ENCODE peak calls at places on chromosomes 11 and 22, in five cellular contexts. O, N, Z, R and G are unnamed samples.
A peak's percentile ranks its signal among the peaks of the same experiment; 100 is the strongest.

GRCh38 chr11:33567004-33567403 is 133.6 kb downstream of the C11orf91 start:
- DNase-seq in O (no peak), N (no peak), Z (no peak), R (no peak), G (no peak)

GRCh38 chr11:13635804-13636203 is 32.7 kb upstream of the FAR1 start:
- DNase-seq in O (no peak), N (no peak), Z (no peak), R (no peak), G (no peak)

GRCh38 chr11:66891849-66892660 is 35.2 kb downstream of the LRFN4 start:
- DNase-seq in O (peak; percentile 97), N (no peak), Z (no peak), R (peak; percentile 80), G (peak; percentile 90)

GRCh38 chr11:81497202-81497804 is 1236.4 kb downstream of the FAM181B start:
- DNase-seq in O (peak; percentile 16), N (peak; percentile 52), Z (no peak), R (peak; percentile 0), G (peak; percentile 11)

GRCh38 chr22:36853407-36854099 is 7.3 kb upstream of the NCF4 start:
- DNase-seq in O (peak; percentile 52), N (peak; percentile 51), Z (peak; percentile 88), R (peak; percentile 64), G (peak; percentile 86)

GRCh38 chr11:130211144-130211543 is 51.6 kb downstream of the ST14 start:
- DNase-seq in O (no peak), N (no peak), Z (peak; percentile 13), R (no peak), G (peak; percentile 16)

GRCh38 chr11:119599864-119600593 is 129.0 kb downstream of the NECTIN1 start:
- DNase-seq in O (no peak), N (no peak), Z (no peak), R (no peak), G (no peak)

GRCh38 chr11:111541209-111542061 is 915 bp downstream of the LAYN start:
- DNase-seq in O (peak; percentile 13), N (peak; percentile 36), Z (peak; percentile 78), R (peak; percentile 17), G (peak; percentile 41)

GRCh38 chr11:65063532-65063931 is 5.2 kb upstream of the NAALADL1 start:
- DNase-seq in O (no peak), N (no peak), Z (no peak), R (no peak), G (no peak)

GRCh38 chr11:114438303-114438702 is 964 bp upstream of the REXO2 start:
- DNase-seq in O (no peak), N (no peak), Z (no peak), R (peak; percentile 38), G (no peak)

GRCh38 chr11:32511926-32512325 is 71.7 kb upstream of the EIF3M start:
- DNase-seq in O (no peak), N (no peak), Z (no peak), R (no peak), G (no peak)

DNA sequence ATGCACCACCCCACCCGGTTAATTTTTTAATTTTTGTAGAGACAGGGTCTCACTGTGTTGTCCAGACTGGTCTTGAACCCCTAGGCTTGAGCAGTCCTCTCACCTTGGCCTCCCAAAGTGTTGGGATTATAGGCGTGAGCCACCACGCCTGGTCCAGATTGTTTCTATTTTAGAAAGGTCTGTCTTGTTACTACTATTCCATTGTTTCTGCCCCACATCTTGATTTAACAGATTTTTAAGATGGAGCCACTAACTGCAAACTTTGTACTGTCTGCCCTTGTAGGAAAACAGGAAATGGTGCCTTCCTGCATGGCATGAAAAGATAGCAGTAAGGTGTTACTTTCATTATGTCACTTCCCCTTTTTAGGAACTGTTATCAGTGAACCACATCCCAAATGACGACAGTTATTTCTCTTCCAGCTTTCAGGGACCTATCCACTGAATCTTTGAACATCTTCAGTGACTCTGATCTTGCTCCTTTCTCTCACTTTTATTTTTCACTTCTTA is 23.2 kb downstream of the TAF1D start:
- DNase-seq in O (no peak), N (no peak), Z (no peak), R (no peak), G (peak; percentile 43)
- TF ChIP-seq CTCF in O (no peak), N (no peak), Z (no peak), R (no peak), G (no peak)

DNA sequence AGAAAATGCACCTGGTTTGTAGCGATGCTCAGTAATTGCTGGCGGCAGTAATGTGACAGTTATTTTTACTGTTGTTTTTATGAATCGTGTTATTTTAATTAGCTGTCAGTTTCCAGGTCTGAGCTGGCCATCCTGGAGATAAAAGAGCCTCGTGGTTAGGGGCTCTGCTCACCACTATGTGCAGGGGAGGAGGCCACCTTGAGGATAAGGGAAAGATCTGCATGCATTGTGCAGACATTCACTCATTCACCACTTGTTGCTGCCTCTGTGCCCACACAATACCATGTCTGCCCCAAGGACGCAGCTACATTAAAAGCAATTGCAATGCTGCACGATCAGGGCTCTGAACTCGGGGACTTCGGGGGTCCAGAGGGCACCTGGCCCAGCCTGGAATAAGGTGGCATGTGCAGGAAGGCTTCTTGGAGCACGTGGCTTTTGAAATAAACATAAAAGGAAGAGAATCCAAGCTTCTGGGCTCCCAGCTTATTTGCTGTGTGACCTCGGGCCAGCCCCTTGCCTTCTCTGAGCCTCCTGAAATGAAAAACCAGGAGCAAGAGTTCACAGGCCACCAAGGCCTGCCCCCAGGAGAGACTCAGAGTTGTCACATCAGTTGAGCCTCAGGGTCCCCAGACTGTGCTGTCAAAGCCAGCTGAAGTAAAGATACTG is 44.7 kb upstream of the SHISAL1 start:
- DNase-seq in O (no peak), N (no peak), Z (no peak), R (no peak), G (no peak)
- TF ChIP-seq CTCF in O (peak; percentile 27), N (peak; percentile 32), Z (no peak), R (no peak), G (no peak)

DNA sequence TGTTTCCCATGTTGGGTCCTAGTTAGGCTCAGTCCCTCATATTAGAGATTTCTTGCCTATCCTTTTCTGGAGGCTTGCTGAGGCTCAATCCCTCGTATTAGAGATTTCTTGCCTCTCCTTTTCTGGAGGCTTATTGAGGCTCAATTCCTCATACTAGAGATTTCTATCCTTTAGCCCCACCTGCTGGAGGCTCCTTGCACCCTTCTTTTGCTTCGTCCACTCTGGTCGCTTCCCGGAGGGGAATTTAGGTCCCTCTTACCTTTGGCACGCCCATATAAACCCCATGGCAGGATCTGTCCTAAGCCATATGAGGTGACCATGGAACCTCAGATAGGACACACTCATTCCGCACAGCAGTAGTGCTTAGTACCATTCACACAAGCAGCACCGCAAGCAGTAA is 15.9 kb downstream of the CYP2D6 start:
- DNase-seq in O (peak; percentile 3), N (no peak), Z (no peak), R (no peak), G (no peak)
- TF ChIP-seq CTCF in O (peak; percentile 64), N (peak; percentile 32), Z (peak; percentile 35), R (no peak), G (no peak)

GRCh38 chr22:18987765-18988164 is 51.7 kb upstream of the PRODH start:
- DNase-seq in O (no peak), N (peak; percentile 35), Z (no peak), R (peak; percentile 66), G (peak; percentile 45)
- TF ChIP-seq CTCF in O (peak; percentile 52), N (peak; percentile 51), Z (no peak), R (peak; percentile 21), G (no peak)

DNA sequence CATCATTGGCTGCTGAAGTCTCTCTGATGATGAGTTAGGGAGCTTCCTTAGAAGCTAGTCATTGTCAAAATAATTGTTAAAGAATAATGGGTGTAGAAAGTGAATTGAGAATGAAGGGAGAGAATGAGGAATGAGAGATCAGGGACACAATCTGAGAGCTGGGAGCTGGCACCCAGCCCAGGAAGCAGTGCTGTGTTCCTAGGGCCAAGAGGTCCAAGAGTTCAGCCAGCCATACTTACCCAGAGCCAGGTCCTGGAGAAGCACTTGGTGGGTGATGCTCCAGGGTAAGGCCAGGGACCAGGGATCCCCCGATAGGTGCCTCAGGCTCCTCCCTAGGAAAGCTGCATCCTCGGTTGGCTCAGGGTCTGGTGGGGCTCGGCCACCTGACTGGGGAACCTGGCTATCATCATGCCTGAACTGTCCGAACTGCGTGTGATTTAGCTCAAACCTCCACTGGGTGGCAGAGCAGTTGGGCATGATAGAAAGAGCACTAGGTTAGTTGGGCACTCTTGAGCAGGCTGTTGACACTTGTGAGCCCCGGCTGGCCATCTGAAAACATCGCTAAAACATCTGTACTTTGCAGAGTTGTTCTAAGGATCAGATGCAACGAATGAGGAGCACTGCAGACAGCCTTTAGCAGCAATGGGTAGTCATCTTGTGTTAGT is 123.9 kb upstream of the NCAM1 start:
- DNase-seq in O (no peak), N (peak; percentile 42), Z (no peak), R (no peak), G (no peak)
- TF ChIP-seq CTCF in O (no peak), N (no peak), Z (no peak), R (no peak), G (no peak)

GRCh38 chr22:42930810-42931420 is 73.8 kb upstream of the ARFGAP3 start:
- DNase-seq in O (peak; percentile 53), N (no peak), Z (no peak), R (peak; percentile 67), G (no peak)
- TF ChIP-seq CTCF in O (peak; percentile 53), N (no peak), Z (no peak), R (peak; percentile 25), G (no peak)

DNA sequence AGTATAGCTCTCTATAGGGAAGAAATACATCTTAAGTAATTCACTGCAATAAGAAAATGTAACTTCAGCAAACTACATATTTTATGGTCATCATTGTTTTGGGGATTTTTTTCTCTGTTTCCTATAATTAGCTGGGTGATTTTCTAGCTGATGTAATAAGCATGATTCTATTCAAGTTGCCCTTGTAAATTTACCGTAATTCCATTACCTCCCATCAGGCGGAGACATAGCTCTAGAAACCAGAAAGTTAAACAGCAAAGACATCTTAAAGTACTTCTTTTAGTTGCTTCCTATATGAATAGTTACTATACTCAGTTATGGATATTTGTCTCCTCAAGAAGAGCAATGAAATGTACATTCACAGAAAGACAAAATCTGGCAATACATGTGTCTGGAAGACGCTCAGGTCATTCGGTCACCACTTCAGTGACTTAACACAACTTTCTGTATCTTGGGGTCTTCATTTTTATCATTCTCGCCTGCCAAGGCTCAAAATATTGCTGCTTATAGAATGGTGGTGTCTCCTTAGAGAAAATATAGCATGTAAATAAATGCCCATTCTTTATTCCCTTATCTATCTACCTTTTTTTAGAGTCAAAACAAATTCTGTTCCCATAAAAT is 239.9 kb upstream of the ZC3H12C start:
- DNase-seq in O (peak; percentile 64), N (peak; percentile 60), Z (no peak), R (peak; percentile 34), G (peak; percentile 22)
- TF ChIP-seq CTCF in O (peak; percentile 86), N (peak; percentile 78), Z (peak; percentile 44), R (peak; percentile 23), G (peak; percentile 61)